ENCODE peak calls at places on chromosomes 7 and 10, in five cellular contexts. X, L, V, G and C are unnamed samples.

GRCh38 chr10:48684792-48685651 is at the start of gene WDFY4:
- DNase-seq in X (no peak), L (no peak), V (no peak), G (no peak), C (no peak)

GRCh38 chr7:11784808-11785536 is 47.0 kb downstream of the THSD7A start:
- DNase-seq in X (no peak), L (no peak), V (no peak), G (no peak), C (no peak)

GRCh38 chr7:129110575-129111376 is 33.7 kb upstream of the TSPAN33 start:
- DNase-seq in X (peak; percentile 48), L (peak; percentile 22), V (peak; percentile 71), G (no peak), C (peak; percentile 14)

GRCh38 chr10:48802611-48803046 is 118.0 kb downstream of the WDFY4 start:
- DNase-seq in X (no peak), L (no peak), V (no peak), G (no peak), C (no peak)

GRCh38 chr10:5873515-5873995 is 16.1 kb downstream of the ANKRD16 start:
- DNase-seq in X (peak; percentile 57), L (peak; percentile 68), V (no peak), G (peak; percentile 80), C (peak; percentile 77)

GRCh38 chr7:17472518-17472917 is 174.1 kb downstream of the AHR start:
- DNase-seq in X (no peak), L (no peak), V (no peak), G (no peak), C (no peak)

GRCh38 chr10:112732277-112732891 is 217.7 kb upstream of the TCF7L2 start:
- DNase-seq in X (peak; percentile 57), L (no peak), V (no peak), G (no peak), C (no peak)

GRCh38 chr10:96641396-96641795 is 54.6 kb upstream of the TM9SF3 start:
- DNase-seq in X (no peak), L (no peak), V (no peak), G (no peak), C (no peak)

GRCh38 chr10:117885206-117885605 is 161.5 kb downstream of the RAB11FIP2 start:
- DNase-seq in X (no peak), L (no peak), V (no peak), G (no peak), C (no peak)

GRCh38 chr7:41491313-41491712 is 211.6 kb downstream of the INHBA start:
- DNase-seq in X (no peak), L (no peak), V (no peak), G (peak; percentile 17), C (peak; percentile 38)

GRCh38 chr7:157010588-157011332 is at the start of gene MNX1:
- DNase-seq in X (peak; percentile 83), L (no peak), V (peak; percentile 87), G (no peak), C (peak; percentile 84)

GRCh38 chr7:155420116-155420515 is 37.8 kb upstream of the EN2 start:
- DNase-seq in X (no peak), L (no peak), V (no peak), G (no peak), C (no peak)

GRCh38 chr7:2099036-2099957 is 133.4 kb downstream of the MAD1L1 start:
- DNase-seq in X (no peak), L (no peak), V (no peak), G (peak; percentile 21), C (no peak)
- TF ChIP-seq CTCF in X (no peak), L (no peak), V (no peak), G (peak; percentile 6), C (no peak)

GRCh38 chr7:143287935-143288826 is at the start of gene CASP2:
- DNase-seq in X (peak; percentile 97), L (peak; percentile 95), V (peak; percentile 99), G (peak; percentile 98), C (peak; percentile 97)
- TF ChIP-seq CTCF in X (no peak), L (no peak), V (peak; percentile 23), G (peak; percentile 39), C (no peak)

DNA sequence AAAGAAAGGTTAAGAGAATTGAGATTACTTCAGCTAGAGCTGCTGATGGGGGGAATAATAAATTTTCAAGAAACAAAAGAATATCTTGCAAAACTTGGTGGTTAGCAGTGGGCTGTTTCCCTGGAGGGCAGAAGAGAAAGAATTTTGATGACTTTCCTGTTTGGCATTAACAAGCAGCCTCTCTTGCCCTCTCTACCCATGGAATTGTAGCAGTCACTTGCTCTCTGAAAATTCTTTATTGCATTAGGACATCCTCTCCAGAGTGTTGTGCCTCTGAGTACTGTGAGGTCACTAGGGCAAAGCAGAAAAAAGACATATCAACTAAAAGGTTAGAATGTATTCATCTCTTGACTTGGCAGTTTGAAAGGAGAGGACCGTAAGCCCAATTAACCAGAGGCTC is 215.1 kb downstream of the KIF20B start:
- DNase-seq in X (peak; percentile 64), L (no peak), V (no peak), G (peak; percentile 4), C (peak; percentile 47)
- TF ChIP-seq CTCF in X (no peak), L (no peak), V (no peak), G (no peak), C (no peak)

GRCh38 chr10:80165173-80165572 is 32.6 kb downstream of the PLAC9 start:
- DNase-seq in X (peak; percentile 48), L (no peak), V (no peak), G (no peak), C (peak; percentile 78)
- TF ChIP-seq CTCF in X (peak; percentile 4), L (no peak), V (no peak), G (peak; percentile 25), C (no peak)